ENCODE peak calls at places on chromosomes 16 and 17, in eight cellular contexts. F, W, O, T, C, E, D and Y are unnamed samples.

GRCh38 chr16:21083729-21084268 is 66.8 kb downstream of the DNAH3 start:
- DNase-seq in F (peak; percentile 54), W (peak; percentile 69), O (peak; percentile 54), T (peak; percentile 7), C (no peak), E (peak; percentile 72), D (peak; percentile 78), Y (peak; percentile 68)

GRCh38 chr17:63961355-63962207 is 11.1 kb downstream of the SCN4A start:
- DNase-seq in F (peak; percentile 97), W (peak; percentile 74), O (peak; percentile 53), T (no peak), C (peak; percentile 36), E (peak; percentile 80), D (peak; percentile 85), Y (no peak)

GRCh38 chr17:63700528-63701441 is 860 bp upstream of the LIMD2 start:
- DNase-seq in F (peak; percentile 39), W (peak; percentile 75), O (peak; percentile 29), T (peak; percentile 60), C (peak; percentile 48), E (peak; percentile 48), D (peak; percentile 79), Y (no peak)

GRCh38 chr17:38617074-38617860 is 11.5 kb upstream of the SRCIN1 start:
- DNase-seq in F (no peak), W (no peak), O (no peak), T (no peak), C (no peak), E (no peak), D (no peak), Y (no peak)

GRCh38 chr16:4733211-4733742 is 794 bp downstream of the ANKS3 start:
- DNase-seq in F (no peak), W (no peak), O (no peak), T (no peak), C (no peak), E (no peak), D (peak; percentile 19), Y (no peak)

GRCh38 chr16:62424206-62424605 is 388.0 kb upstream of the CDH8 start:
- DNase-seq in F (no peak), W (no peak), O (no peak), T (no peak), C (no peak), E (no peak), D (no peak), Y (no peak)

GRCh38 chr16:81841709-81842108 is 62.6 kb downstream of the PLCG2 start:
- DNase-seq in F (no peak), W (no peak), O (no peak), T (no peak), C (no peak), E (no peak), D (no peak), Y (no peak)

GRCh38 chr16:47507701-47508100 is 46.6 kb downstream of the PHKB start:
- DNase-seq in F (no peak), W (no peak), O (peak; percentile 10), T (no peak), C (no peak), E (no peak), D (no peak), Y (no peak)

GRCh38 chr16:51939371-51940005 is 607.5 kb downstream of the TOX3 start:
- DNase-seq in F (no peak), W (no peak), O (no peak), T (no peak), C (no peak), E (no peak), D (no peak), Y (no peak)

GRCh38 chr17:39104657-39105056 is 46.8 kb downstream of the PLXDC1 start:
- DNase-seq in F (no peak), W (no peak), O (no peak), T (no peak), C (no peak), E (no peak), D (no peak), Y (no peak)

GRCh38 chr17:66915204-66915611 is 49.3 kb upstream of the CACNG4 start:
- DNase-seq in F (no peak), W (no peak), O (no peak), T (no peak), C (no peak), E (peak; percentile 23), D (peak; percentile 42), Y (no peak)

GRCh38 chr17:68455756-68456528 is 1.4 kb downstream of the WIPI1 start:
- DNase-seq in F (no peak), W (no peak), O (peak; percentile 89), T (no peak), C (no peak), E (peak; percentile 45), D (peak; percentile 90), Y (no peak)

GRCh38 chr16:55256412-55257016 is 67.5 kb upstream of the IRX6 start:
- DNase-seq in F (no peak), W (no peak), O (no peak), T (no peak), C (no peak), E (no peak), D (no peak), Y (no peak)

GRCh38 chr16:4309833-4310266 is 6.0 kb upstream of the GLIS2 start:
- DNase-seq in F (no peak), W (peak; percentile 56), O (peak; percentile 93), T (no peak), C (peak; percentile 31), E (peak; percentile 84), D (peak; percentile 70), Y (peak; percentile 84)

GRCh38 chr17:75406222-75406615 is 741 bp upstream of the GRB2 start:
- DNase-seq in F (no peak), W (no peak), O (no peak), T (no peak), C (no peak), E (no peak), D (peak; percentile 56), Y (no peak)

DNA sequence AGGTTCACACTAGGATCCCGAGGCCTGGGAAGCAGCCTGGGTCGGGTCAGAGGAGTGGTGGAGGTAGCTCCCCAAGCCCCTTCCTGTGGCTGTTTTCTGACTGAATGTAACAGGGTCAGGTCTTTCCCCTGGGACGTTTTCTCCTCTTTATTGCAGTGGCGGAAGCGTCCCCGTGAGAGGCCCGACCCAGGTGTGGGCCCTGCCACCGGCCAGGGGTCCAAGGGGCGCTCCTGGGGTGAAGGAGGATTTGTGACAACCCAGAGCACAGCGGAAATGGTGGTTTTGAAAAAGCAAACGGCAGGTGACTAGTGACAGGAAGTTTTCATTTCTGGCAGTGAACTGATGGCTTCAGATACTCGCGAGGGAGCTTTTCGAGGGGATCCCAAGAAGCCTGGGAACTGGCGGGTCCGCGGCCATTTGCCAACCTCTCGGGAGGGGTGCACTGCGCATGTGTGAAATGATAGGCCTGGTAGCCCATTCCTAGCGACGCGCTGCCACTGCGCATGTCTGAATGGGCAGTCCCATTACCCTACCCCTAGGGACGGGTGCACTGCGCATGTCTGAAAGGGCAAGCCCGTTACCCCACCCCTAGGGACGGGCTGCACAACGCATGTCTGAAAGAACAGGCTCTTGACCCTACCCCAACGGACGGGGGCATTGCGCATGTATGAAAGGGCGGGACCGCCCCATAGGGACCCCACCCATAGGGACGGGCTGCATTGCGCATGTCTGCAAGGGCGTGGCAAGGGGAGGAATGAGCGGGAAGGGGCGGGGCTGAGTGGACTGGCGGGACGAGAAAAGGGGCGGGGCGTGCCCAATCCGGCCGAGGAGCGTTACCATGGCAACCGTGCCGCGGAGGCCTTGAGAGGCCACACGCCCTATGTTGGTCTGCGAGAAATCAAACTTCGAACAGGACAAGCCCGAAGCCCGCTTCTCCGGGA is 1747.9 kb downstream of the TP53TG3F start:
- DNase-seq in F (no peak), W (no peak), O (no peak), T (no peak), C (no peak), E (no peak), D (no peak), Y (no peak)
- H3K9me3 ChIP-seq in F (no peaks in the 10 kb centered on the region), W (no peaks in the 10 kb centered on the region), O (peaks cover 12% of the 10 kb centered on the region), T (no peaks in the 10 kb centered on the region), C (no peaks in the 10 kb centered on the region), E (no peaks in the 10 kb centered on the region), D (no peaks in the 10 kb centered on the region), Y (no peaks in the 10 kb centered on the region)

GRCh38 chr17:59611503-59611902 is 8.2 kb upstream of the CLTC start:
- DNase-seq in F (no peak), W (no peak), O (no peak), T (no peak), C (no peak), E (no peak), D (no peak), Y (no peak)

GRCh38 chr17:59607817-59608403 is 11.8 kb upstream of the CLTC start:
- DNase-seq in F (no peak), W (no peak), O (no peak), T (no peak), C (no peak), E (peak; percentile 14), D (no peak), Y (no peak)

GRCh38 chr17:59601130-59601529 is 18.6 kb upstream of the CLTC start:
- DNase-seq in F (no peak), W (no peak), O (no peak), T (no peak), C (no peak), E (no peak), D (no peak), Y (no peak)

GRCh38 chr17:59607061-59607460 is 12.6 kb upstream of the CLTC start:
- DNase-seq in F (no peak), W (no peak), O (no peak), T (no peak), C (no peak), E (no peak), D (no peak), Y (no peak)
- H3K9me3 ChIP-seq in F (peaks cover 4% of the 10 kb centered on the region), W (no peaks in the 10 kb centered on the region), O (no peaks in the 10 kb centered on the region), T (no peaks in the 10 kb centered on the region), C (no peaks in the 10 kb centered on the region), E (no peaks in the 10 kb centered on the region), D (no peaks in the 10 kb centered on the region), Y (no peaks in the 10 kb centered on the region)

DNA sequence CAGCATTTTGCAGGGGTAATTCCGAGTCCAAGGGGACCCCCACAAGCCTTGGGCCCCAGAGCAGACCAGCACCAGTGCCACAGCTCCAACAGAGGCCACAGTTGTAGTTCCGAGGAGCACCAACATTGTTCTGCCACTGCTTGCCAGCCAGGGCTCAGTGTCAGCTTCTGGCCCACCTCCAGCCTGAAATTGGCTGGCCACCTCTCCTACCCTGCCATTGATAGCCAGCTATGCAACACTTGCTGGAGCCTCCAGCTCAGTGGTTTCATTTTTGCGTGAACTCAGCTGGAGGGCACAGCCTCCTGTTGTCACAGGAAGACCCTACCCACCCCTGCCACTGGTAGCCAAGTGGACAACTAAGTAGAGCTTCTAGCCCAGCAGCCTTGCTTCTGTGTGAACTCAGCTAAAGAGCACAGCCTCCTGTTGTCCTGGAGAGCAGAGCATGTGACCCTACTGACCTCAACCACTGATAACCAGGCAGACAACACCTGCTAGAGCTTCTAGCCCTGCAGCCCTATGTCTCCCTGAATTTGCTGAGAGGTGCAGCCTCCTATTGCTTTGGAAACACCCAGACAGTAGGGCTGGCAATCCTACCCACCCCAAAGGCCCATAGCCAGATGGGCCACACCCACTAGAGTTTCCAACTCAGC is 24.9 kb downstream of the HYDIN start:
- DNase-seq in F (no peak), W (peak; percentile 50), O (no peak), T (no peak), C (no peak), E (no peak), D (no peak), Y (no peak)
- H3K9me3 ChIP-seq in F (peaks cover 9% of the 10 kb centered on the region), W (peaks cover 15% of the 10 kb centered on the region), O (no peaks in the 10 kb centered on the region), T (peaks cover 4% of the 10 kb centered on the region), C (no peaks in the 10 kb centered on the region), E (no peaks in the 10 kb centered on the region), D (no peaks in the 10 kb centered on the region), Y (no peaks in the 10 kb centered on the region)

GRCh38 chr16:48586083-48586482 is 23.9 kb downstream of the N4BP1 start:
- DNase-seq in F (no peak), W (no peak), O (no peak), T (no peak), C (no peak), E (no peak), D (no peak), Y (no peak)
- H3K9me3 ChIP-seq in F (peaks cover 69% of the 10 kb centered on the region), W (peaks cover 11% of the 10 kb centered on the region), O (peaks cover 3% of the 10 kb centered on the region), T (peaks cover 1% of the 10 kb centered on the region), C (no peaks in the 10 kb centered on the region), E (peaks cover 6% of the 10 kb centered on the region), D (no peaks in the 10 kb centered on the region), Y (peaks cover under 1% of the 10 kb centered on the region)

GRCh38 chr17:26818736-26819135 is 475.2 kb upstream of the WSB1 start:
- DNase-seq in F (peak; percentile 58), W (no peak), O (peak; percentile 47), T (no peak), C (no peak), E (peak; percentile 5), D (no peak), Y (no peak)
- H3K9me3 ChIP-seq in F (no peaks in the 10 kb centered on the region), W (peaks cover 39% of the 10 kb centered on the region), O (peaks cover 5% of the 10 kb centered on the region), T (peaks cover 22% of the 10 kb centered on the region), C (peaks cover 6% of the 10 kb centered on the region), E (no peaks in the 10 kb centered on the region), D (no peaks in the 10 kb centered on the region), Y (peaks cover 33% of the 10 kb centered on the region)